ENCODE peak calls at places on chromosomes 2 and 18, in ten cellular contexts. I, D, O, Z, S, K, L, W, N and T are unnamed samples.

GRCh38 chr2:8514748-8515389 is 167.0 kb upstream of the ID2 start:
- DNase-seq in I (no peak), D (no peak), O (no peak), Z (no peak), S (no peak), K (no peak), L (no peak), W (no peak), N (no peak), T (no peak)

GRCh38 chr2:183678908-183679307 is 554.7 kb downstream of the NUP35 start:
- DNase-seq in I (no peak), D (no peak), O (no peak), Z (no peak), S (no peak), K (no peak), L (no peak), W (no peak), N (no peak), T (no peak)

GRCh38 chr2:162677476-162677875 is 161.1 kb downstream of the KCNH7 start:
- DNase-seq in I (no peak), D (no peak), O (no peak), Z (no peak), S (no peak), K (no peak), L (no peak), W (no peak), N (peak; percentile 55), T (no peak)

GRCh38 chr18:1361931-1362330 is 457.3 kb downstream of the ADCYAP1 start:
- DNase-seq in I (no peak), D (no peak), O (no peak), Z (no peak), S (no peak), K (no peak), L (no peak), W (no peak), N (peak; percentile 60), T (no peak)

GRCh38 chr2:48131503-48132293 is 225.4 kb upstream of the FBXO11 start:
- DNase-seq in I (peak; percentile 53), D (no peak), O (no peak), Z (no peak), S (no peak), K (no peak), L (no peak), W (no peak), N (no peak), T (no peak)

GRCh38 chr2:18435425-18436037 is 124.9 kb downstream of the RDH14 start:
- DNase-seq in I (peak; percentile 79), D (no peak), O (no peak), Z (no peak), S (no peak), K (peak; percentile 63), L (peak; percentile 52), W (no peak), N (peak; percentile 82), T (no peak)

GRCh38 chr2:183487316-183487715 is 363.1 kb downstream of the NUP35 start:
- DNase-seq in I (no peak), D (no peak), O (no peak), Z (no peak), S (no peak), K (no peak), L (no peak), W (no peak), N (no peak), T (no peak)

GRCh38 chr18:75127143-75128021 is 81.6 kb downstream of the PTGR3 start:
- DNase-seq in I (no peak), D (no peak), O (no peak), Z (no peak), S (no peak), K (no peak), L (no peak), W (peak; percentile 62), N (peak; percentile 23), T (peak; percentile 74)

GRCh38 chr18:67599277-67599676 is 82.8 kb upstream of the DSEL start:
- DNase-seq in I (peak; percentile 73), D (no peak), O (no peak), Z (no peak), S (no peak), K (peak; percentile 18), L (no peak), W (no peak), N (peak; percentile 35), T (no peak)

GRCh38 chr18:71643822-71644221 is 900.3 kb downstream of the CBLN2 start:
- DNase-seq in I (no peak), D (no peak), O (no peak), Z (no peak), S (no peak), K (no peak), L (no peak), W (no peak), N (no peak), T (no peak)

GRCh38 chr18:2222270-2223185 is 348.8 kb downstream of the METTL4 start:
- DNase-seq in I (no peak), D (no peak), O (no peak), Z (no peak), S (no peak), K (no peak), L (no peak), W (no peak), N (peak; percentile 64), T (no peak)

GRCh38 chr2:48540237-48540935 is 10.4 kb downstream of the STON1 start:
- DNase-seq in I (no peak), D (no peak), O (no peak), Z (no peak), S (no peak), K (no peak), L (no peak), W (no peak), N (no peak), T (no peak)

GRCh38 chr2:168184896-168185513 is 62.4 kb downstream of the STK39 start:
- DNase-seq in I (no peak), D (no peak), O (no peak), Z (no peak), S (no peak), K (no peak), L (no peak), W (no peak), N (no peak), T (no peak)

GRCh38 chr2:136402281-136402680 is 284.3 kb upstream of the CXCR4 start:
- DNase-seq in I (no peak), D (no peak), O (no peak), Z (no peak), S (no peak), K (no peak), L (no peak), W (no peak), N (no peak), T (no peak)

DNA sequence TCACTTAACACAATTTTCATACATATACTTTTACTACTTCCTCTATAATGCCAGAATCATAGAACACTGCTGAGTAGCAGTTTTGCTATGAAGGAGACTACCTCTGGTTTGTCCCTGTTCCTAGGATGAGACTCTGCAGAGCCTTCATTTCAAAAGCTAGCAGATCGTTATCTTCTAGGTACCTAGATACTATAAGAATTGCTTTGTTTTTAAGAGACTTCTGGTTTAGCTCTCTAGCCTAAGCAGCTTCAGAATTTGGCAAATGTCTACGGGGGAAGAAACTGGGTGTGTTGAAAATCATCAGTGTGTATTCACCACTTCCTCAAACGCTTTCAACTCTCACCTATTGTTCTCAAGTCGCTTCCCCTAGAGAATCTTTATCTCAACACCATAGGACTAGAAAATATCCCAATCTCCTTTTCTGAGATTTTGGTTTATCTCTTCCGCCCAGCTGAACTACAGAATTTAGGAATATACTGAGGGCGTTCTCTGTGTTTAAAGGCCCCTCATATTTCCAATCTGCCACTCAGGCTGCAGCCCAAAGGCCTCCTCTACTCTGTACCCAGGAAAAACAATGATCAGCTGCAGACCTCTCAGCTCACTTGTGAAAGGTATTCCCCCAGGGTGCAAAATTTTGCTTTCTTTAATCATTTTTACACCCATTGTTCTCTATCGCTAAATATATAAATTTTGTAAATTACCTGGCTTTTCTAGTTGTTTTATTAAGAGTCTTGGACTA is 28.7 kb downstream of the SMAD2 start:
- DNase-seq in I (no peak), D (no peak), O (no peak), Z (no peak), S (no peak), K (no peak), L (no peak), W (no peak), N (no peak), T (no peak)
- H3K27ac ChIP-seq in I (no peak overlapping the region), D (no peak overlapping the region), O (no peak overlapping the region), Z (no peak overlapping the region), S (peak overlapping the region; percentile 9), K (no peak overlapping the region), L (no peak overlapping the region), W (peak overlapping the region; percentile 38), N (no peak overlapping the region), T (no peak overlapping the region)

GRCh38 chr2:60884795-60885194 is 3.4 kb downstream of the REL start:
- DNase-seq in I (peak; percentile 36), D (no peak), O (no peak), Z (no peak), S (no peak), K (no peak), L (no peak), W (no peak), N (no peak), T (no peak)
- H3K27ac ChIP-seq in I (no peak overlapping the region), D (peak overlapping the region; percentile 94), O (no peak overlapping the region), Z (no peak overlapping the region), S (peak overlapping the region; percentile 97), K (no peak overlapping the region), L (no peak overlapping the region), W (peak overlapping the region; percentile 99), N (no peak overlapping the region), T (no peak overlapping the region)

GRCh38 chr2:74181739-74182138 is 3.1 kb upstream of the MOB1A start:
- DNase-seq in I (no peak), D (no peak), O (peak; percentile 70), Z (no peak), S (no peak), K (no peak), L (no peak), W (no peak), N (no peak), T (no peak)

GRCh38 chr2:74188696-74189095 is 9.7 kb upstream of the MTHFD2 start:
- DNase-seq in I (no peak), D (no peak), O (no peak), Z (no peak), S (no peak), K (no peak), L (no peak), W (no peak), N (no peak), T (no peak)

GRCh38 chr2:74183878-74184277 is 5.2 kb upstream of the MOB1A start:
- DNase-seq in I (no peak), D (no peak), O (no peak), Z (no peak), S (no peak), K (no peak), L (no peak), W (no peak), N (no peak), T (no peak)

GRCh38 chr2:74188018-74188601 is 9.4 kb upstream of the MOB1A start:
- DNase-seq in I (peak; percentile 90), D (peak; percentile 54), O (no peak), Z (no peak), S (no peak), K (peak; percentile 50), L (peak; percentile 22), W (no peak), N (peak; percentile 26), T (no peak)

GRCh38 chr2:74186038-74186437 is 7.4 kb upstream of the MOB1A start:
- DNase-seq in I (no peak), D (no peak), O (peak; percentile 73), Z (no peak), S (no peak), K (no peak), L (no peak), W (no peak), N (no peak), T (no peak)
- H3K27ac ChIP-seq in I (no peak overlapping the region), D (no peak overlapping the region), O (no peak overlapping the region), Z (no peak overlapping the region), S (peak overlapping the region; percentile 48), K (no peak overlapping the region), L (no peak overlapping the region), W (peak overlapping the region; percentile 78), N (no peak overlapping the region), T (no peak overlapping the region)

GRCh38 chr2:215363039-215363438 is 51.2 kb downstream of the ATIC start:
- DNase-seq in I (peak; percentile 11), D (no peak), O (no peak), Z (no peak), S (no peak), K (no peak), L (no peak), W (no peak), N (no peak), T (no peak)
- H3K27ac ChIP-seq in I (no peak overlapping the region), D (no peak overlapping the region), O (no peak overlapping the region), Z (no peak overlapping the region), S (no peak overlapping the region), K (peak overlapping the region; percentile 31), L (no peak overlapping the region), W (no peak overlapping the region), N (no peak overlapping the region), T (no peak overlapping the region)